ENCODE peak calls at places on chromosomes 3 and 15, in nine cellular contexts. Z is Peyer's patch, M is cardiac muscle cell, K is adrenal gland, N is Panc1, L is pancreas, E is mucosa of descending colon, G is mammary epithelial cell, D is spleen. W is an unnamed sample.

GRCh38 chr15:31326729-31327673 is at the start of gene KLF13:
- DNase-seq in E (peak; percentile 88), D (peak; percentile 96), G (peak; percentile 73), K (peak; percentile 57), N (no peak), L (peak; percentile 75), M (peak; percentile 77), Z (peak; percentile 89), W (peak; percentile 77)

GRCh38 chr15:34436956-34437442 is 609 bp downstream of the GOLGA8A start:
- DNase-seq in M (peak; percentile 25), N (no peak), K (no peak), D (peak; percentile 89), E (peak; percentile 61), L (peak; percentile 31), Z (peak; percentile 64), G (peak; percentile 26), W (peak; percentile 56)

GRCh38 chr15:58839485-58839884 is 68.4 kb downstream of the MINDY2 start:
- DNase-seq in E (no peak), L (no peak), K (no peak), Z (no peak), G (peak; percentile 7), M (peak; percentile 37), N (no peak), D (no peak), W (peak; percentile 14)

GRCh38 chr15:65623103-65623502 is 1.4 kb downstream of the SLC24A1 start:
- DNase-seq in N (no peak), L (no peak), M (no peak), G (no peak), K (no peak), Z (no peak), D (no peak), E (no peak), W (no peak)

GRCh38 chr3:97817965-97818364 is 3.8 kb upstream of the CRYBG3 start:
- DNase-seq in E (no peak), D (no peak), K (no peak), Z (no peak), N (no peak), M (no peak), L (no peak), G (no peak), W (no peak)

GRCh38 chr15:80931721-80932609 is 57.7 kb downstream of the MESD start:
- DNase-seq in Z (no peak), D (peak; percentile 46), N (no peak), K (no peak), G (no peak), E (no peak), L (no peak), M (no peak), W (no peak)

GRCh38 chr15:99683000-99683670 is 50.1 kb downstream of the LYSMD4 start:
- DNase-seq in N (no peak), L (no peak), D (no peak), E (no peak), K (no peak), M (peak; percentile 58), G (no peak), Z (no peak), W (peak; percentile 90)

GRCh38 chr3:109072208-109072607 is 45.7 kb downstream of the MORC1 start:
- DNase-seq in E (no peak), N (no peak), D (no peak), K (no peak), Z (no peak), G (no peak), L (no peak), M (no peak), W (no peak)

GRCh38 chr3:172391592-172392302 is 56.5 kb downstream of the GHSR start:
- DNase-seq in D (no peak), K (no peak), L (no peak), M (peak; percentile 90), E (no peak), N (no peak), Z (no peak), G (peak; percentile 27), W (no peak)

GRCh38 chr15:66713843-66714508 is 11.9 kb downstream of the SMAD6 start:
- DNase-seq in N (no peak), Z (no peak), M (no peak), D (no peak), L (no peak), E (no peak), G (no peak), K (no peak), W (no peak)

GRCh38 chr15:24848050-24848449 is 106.7 kb upstream of the SNRPN start:
- DNase-seq in G (no peak), K (peak; percentile 41), E (no peak), N (no peak), M (peak; percentile 47), L (peak; percentile 39), Z (no peak), D (no peak), W (no peak)
- TF ChIP-seq CTCF in G (no peak), K (no peak), E (no peak), N (no peak), M (no peak), L (no peak), Z (no peak), D (no peak), W (no peak)

DNA sequence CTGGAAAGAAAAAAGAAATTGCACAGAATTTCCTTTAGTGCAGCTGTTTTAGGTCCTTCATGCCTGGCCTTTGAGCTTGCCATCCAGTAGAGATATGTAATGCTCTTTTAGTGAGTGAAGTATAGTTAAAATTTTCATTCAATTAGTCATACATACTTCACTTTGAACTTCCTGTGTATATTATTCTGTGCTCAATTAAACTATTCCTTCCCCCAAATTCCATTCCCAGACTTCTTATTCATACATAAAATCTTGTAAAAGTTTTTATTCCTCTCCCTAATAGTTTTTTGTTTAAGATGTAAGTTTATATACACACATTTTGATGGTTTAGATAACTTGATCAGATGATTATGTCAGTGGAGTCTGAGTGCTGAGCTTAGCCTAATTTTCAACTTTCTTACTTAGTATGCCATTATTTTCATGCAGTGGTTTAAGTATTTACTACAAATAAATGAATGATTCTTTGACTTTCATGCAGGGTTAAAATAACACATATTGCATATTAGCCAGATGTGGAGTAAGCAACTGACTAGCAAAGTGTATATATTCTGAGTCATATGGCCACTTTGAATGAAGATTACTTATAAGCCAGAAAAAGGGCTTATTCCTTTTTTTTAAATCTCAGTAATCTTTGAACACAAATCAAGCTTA is 42.5 kb upstream of the ABHD10 start:
- DNase-seq in E (no peak), L (no peak), N (no peak), M (peak; percentile 59), K (no peak), Z (no peak), D (no peak), G (peak; percentile 37), W (peak; percentile 74)
- H3K4me1 ChIP-seq in E (no peaks in the 10 kb centered on the region), L (no peaks in the 10 kb centered on the region), N (no peaks in the 10 kb centered on the region), M (no peaks in the 10 kb centered on the region), K (no peaks in the 10 kb centered on the region), Z (no peaks in the 10 kb centered on the region), D (no peaks in the 10 kb centered on the region), G (peaks cover 29% of the 10 kb centered on the region), W (peaks cover 17% of the 10 kb centered on the region)

GRCh38 chr3:9862391-9863235 is 17.4 kb downstream of the CIDEC start:
- DNase-seq in Z (peak; percentile 80), E (peak; percentile 72), D (peak; percentile 84), G (no peak), K (peak; percentile 46), L (peak; percentile 65), M (peak; percentile 78), N (no peak), W (no peak)
- TF ChIP-seq CTCF in Z (no peak), E (peak; percentile 28), D (peak; percentile 43), G (no peak), K (peak; percentile 34), L (peak; percentile 14), M (peak; percentile 59), N (peak; percentile 67), W (no peak)

DNA sequence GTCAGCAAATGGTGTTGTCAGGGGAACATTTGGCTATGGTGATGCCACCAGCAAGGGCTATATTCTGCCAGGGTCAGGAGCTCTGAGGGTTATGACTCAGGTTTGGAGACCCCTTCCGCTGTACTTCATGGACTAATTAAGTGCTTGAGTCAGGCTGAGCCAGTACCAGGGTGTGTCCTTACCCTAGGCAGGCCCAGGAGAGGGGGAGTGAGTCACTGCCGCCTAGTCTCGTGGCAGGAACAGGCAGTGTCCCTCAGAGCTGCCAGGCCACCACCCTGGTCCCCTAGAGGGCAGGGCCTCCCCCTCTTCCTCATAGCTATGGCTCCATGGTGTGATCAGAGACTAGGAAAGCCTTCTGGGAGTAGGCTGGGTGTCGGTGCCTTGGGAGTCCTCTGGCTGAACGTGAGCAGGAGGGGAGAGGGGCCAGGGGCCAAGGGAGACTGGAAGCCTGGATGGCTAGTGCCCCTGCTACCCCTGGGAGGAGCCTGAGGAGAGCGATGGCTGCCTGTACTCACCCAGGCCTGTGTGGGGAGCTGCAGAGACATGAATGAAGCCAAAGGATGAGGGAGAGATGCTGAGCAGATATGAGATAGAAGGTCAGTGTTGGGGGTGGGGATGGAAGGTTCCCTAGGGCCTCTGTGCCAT is 10.6 kb downstream of the MAPKAPK3 start:
- DNase-seq in D (no peak), N (no peak), E (no peak), Z (no peak), M (peak; percentile 35), L (no peak), G (peak; percentile 91), K (peak; percentile 89), W (no peak)
- H3K4me1 ChIP-seq in D (peaks cover 85% of the 10 kb centered on the region), N (no peaks in the 10 kb centered on the region), E (peaks cover 20% of the 10 kb centered on the region), Z (peaks cover 17% of the 10 kb centered on the region), M (peaks cover 14% of the 10 kb centered on the region), L (peaks cover 3% of the 10 kb centered on the region), G (peaks cover 100% of the 10 kb centered on the region), K (no peaks in the 10 kb centered on the region), W (peaks cover 7% of the 10 kb centered on the region)

GRCh38 chr3:64444619-64445317 is 219.5 kb upstream of the PRICKLE2 start:
- DNase-seq in N (no peak), G (no peak), K (no peak), M (no peak), Z (no peak), D (no peak), L (peak; percentile 30), E (peak; percentile 45), W (no peak)
- TF ChIP-seq CTCF in N (no peak), G (no peak), K (no peak), M (peak; percentile 16), Z (no peak), D (no peak), L (no peak), E (no peak), W (no peak)

DNA sequence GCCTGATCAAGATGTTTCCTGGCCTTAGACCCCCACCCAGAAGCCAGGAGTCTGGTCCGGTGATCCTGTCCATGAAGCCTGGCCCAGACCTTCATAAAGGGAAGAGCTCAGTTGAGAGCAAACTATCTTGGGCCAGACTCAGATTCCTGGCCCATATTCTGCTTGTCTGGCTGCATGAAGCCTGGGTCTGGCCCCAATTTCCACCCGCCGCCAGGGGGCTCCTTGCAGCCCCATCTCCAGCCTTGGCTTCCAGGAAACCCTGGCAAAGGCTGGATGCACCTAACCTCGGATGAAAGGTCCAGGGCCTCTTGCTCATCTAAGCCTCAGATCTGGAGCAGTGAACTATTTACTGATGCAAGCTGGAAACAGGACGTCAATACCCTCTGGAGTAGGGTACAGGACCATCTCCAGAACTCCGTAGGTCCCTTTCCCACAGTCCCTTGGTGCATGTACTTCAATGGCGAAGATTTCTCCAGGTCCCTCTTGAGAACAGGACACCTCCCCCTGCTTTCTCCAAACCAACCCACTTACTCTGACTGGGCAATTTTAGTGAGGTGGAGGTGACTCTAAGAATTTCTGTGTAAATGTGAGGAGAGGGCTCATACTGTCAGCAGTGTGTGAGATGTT is 5.6 kb downstream of the FOXL2 start:
- DNase-seq in M (peak; percentile 77), Z (peak; percentile 72), L (no peak), K (peak; percentile 48), D (no peak), E (no peak), N (no peak), G (no peak), W (peak; percentile 65)
- H3K4me1 ChIP-seq in M (peaks cover 18% of the 10 kb centered on the region), Z (peaks cover 25% of the 10 kb centered on the region), L (peaks cover 7% of the 10 kb centered on the region), K (peaks cover 11% of the 10 kb centered on the region), D (peaks cover 59% of the 10 kb centered on the region), E (peaks cover 40% of the 10 kb centered on the region), N (peaks cover 34% of the 10 kb centered on the region), G (peaks cover 25% of the 10 kb centered on the region), W (no peaks in the 10 kb centered on the region)

W was measured in A673.